ENCODE peak calls at places on chromosomes 12 and 14, in seven cellular contexts. M is WERI-Rb-1, K is astrocyte of the spinal cord, H is Calu3, P is mesothelial cell of epicardium, R is neural crest cell, E is sigmoid colon. F is an unnamed sample.
A peak's percentile ranks its signal among the peaks of the same experiment; 100 is the strongest.

GRCh38 chr12:131826064-131826928 is 1.9 kb upstream of the MMP17 start:
- DNase-seq in M (no peak), K (no peak), H (no peak), P (no peak), R (no peak), E (no peak), F (peak; percentile 76)

GRCh38 chr12:58028294-58028693 is 86.9 kb downstream of the ATP23 start:
- DNase-seq in M (no peak), K (no peak), H (no peak), P (no peak), R (no peak), E (no peak), F (no peak)

GRCh38 chr14:89231426-89232113 is 185.5 kb downstream of the FOXN3 start:
- DNase-seq in M (no peak), K (no peak), H (no peak), P (no peak), R (no peak), E (no peak), F (no peak)

GRCh38 chr12:2284857-2285256 is 232.1 kb downstream of the CACNA1C start:
- DNase-seq in M (peak; percentile 84), K (peak; percentile 86), H (peak; percentile 78), P (peak; percentile 50), R (peak; percentile 69), E (peak; percentile 84), F (peak; percentile 94)

GRCh38 chr12:92107621-92108131 is 38.0 kb downstream of the BTG1 start:
- DNase-seq in M (peak; percentile 48), K (no peak), H (no peak), P (no peak), R (peak; percentile 10), E (no peak), F (no peak)

GRCh38 chr12:132717531-132718387 is 7.1 kb downstream of the PGAM5 start:
- DNase-seq in M (no peak), K (no peak), H (no peak), P (no peak), R (no peak), E (no peak), F (no peak)

GRCh38 chr12:23880988-23881387 is 68.5 kb downstream of the SOX5 start:
- DNase-seq in M (peak; percentile 75), K (no peak), H (no peak), P (no peak), R (no peak), E (no peak), F (no peak)

GRCh38 chr12:97794335-97794734 is 331.7 kb downstream of the RMST start:
- DNase-seq in M (no peak), K (no peak), H (no peak), P (no peak), R (no peak), E (no peak), F (no peak)

GRCh38 chr14:32252030-32252670 is 49.1 kb upstream of the RNU6-8 start:
- DNase-seq in M (peak; percentile 64), K (peak; percentile 85), H (peak; percentile 65), P (no peak), R (peak; percentile 40), E (peak; percentile 72), F (no peak)

GRCh38 chr12:31682136-31682962 is 22.9 kb downstream of the ETFBKMT start:
- DNase-seq in M (peak; percentile 64), K (peak; percentile 86), H (peak; percentile 81), P (no peak), R (peak; percentile 46), E (no peak), F (no peak)

GRCh38 chr12:124579921-124580517 is 12.6 kb upstream of the NCOR2 start:
- DNase-seq in M (no peak), K (no peak), H (no peak), P (no peak), R (no peak), E (no peak), F (no peak)

GRCh38 chr12:100445081-100445481 is 28.6 kb upstream of the NR1H4 start:
- DNase-seq in M (no peak), K (no peak), H (peak; percentile 6), P (no peak), R (no peak), E (no peak), F (no peak)

GRCh38 chr12:103442187-103442564 is 53.6 kb downstream of the C12orf42 start:
- DNase-seq in M (no peak), K (no peak), H (no peak), P (no peak), R (no peak), E (no peak), F (no peak)

GRCh38 chr12:44157359-44157758 is 321.5 kb downstream of the TMEM117 start:
- DNase-seq in M (no peak), K (no peak), H (no peak), P (no peak), R (no peak), E (no peak), F (no peak)

GRCh38 chr14:88463318-88463717 is 77.9 kb downstream of the SPATA7 start:
- DNase-seq in M (peak; percentile 23), K (no peak), H (peak; percentile 8), P (no peak), R (peak; percentile 12), E (no peak), F (no peak)

GRCh38 chr12:96371138-96371786 is 29.0 kb downstream of the CDK17 start:
- DNase-seq in M (peak; percentile 44), K (no peak), H (no peak), P (no peak), R (no peak), E (no peak), F (no peak)

GRCh38 chr14:91906374-91906773 is 39.0 kb upstream of the TC2N start:
- DNase-seq in M (no peak), K (no peak), H (no peak), P (no peak), R (no peak), E (peak; percentile 44), F (no peak)

GRCh38 chr12:15556411-15556810 is 232.8 kb downstream of the EPS8 start:
- DNase-seq in M (no peak), K (no peak), H (no peak), P (no peak), R (no peak), E (no peak), F (no peak)

GRCh38 chr14:104865631-104866441 is 768 bp downstream of the CEP170B start:
- DNase-seq in M (peak; percentile 58), K (peak; percentile 67), H (peak; percentile 71), P (no peak), R (peak; percentile 37), E (peak; percentile 85), F (peak; percentile 86)

GRCh38 chr14:102525213-102526143 is 15.9 kb upstream of the ANKRD9 start:
- DNase-seq in M (no peak), K (peak; percentile 69), H (peak; percentile 52), P (no peak), R (no peak), E (no peak), F (no peak)

GRCh38 chr12:132907216-132907615 is 19.8 kb upstream of the CHFR start:
- DNase-seq in M (peak; percentile 20), K (no peak), H (no peak), P (no peak), R (no peak), E (no peak), F (peak; percentile 46)

GRCh38 chr14:59303216-59303615 is 114.7 kb downstream of the DAAM1 start:
- DNase-seq in M (no peak), K (peak; percentile 73), H (no peak), P (no peak), R (no peak), E (no peak), F (no peak)

GRCh38 chr12:157644-158043 is 56.3 kb downstream of the SLC6A12 start:
- DNase-seq in M (no peak), K (no peak), H (no peak), P (no peak), R (no peak), E (no peak), F (no peak)

GRCh38 chr14:98167702-98168101 is 1104.3 kb downstream of the BCL11B start:
- DNase-seq in M (no peak), K (no peak), H (no peak), P (no peak), R (no peak), E (no peak), F (no peak)

GRCh38 chr12:30794591-30795409 is 40.0 kb upstream of the CAPRIN2 start:
- DNase-seq in M (no peak), K (peak; percentile 97), H (peak; percentile 72), P (no peak), R (no peak), E (no peak), F (no peak)

GRCh38 chr12:50764861-50765324 is 992 bp downstream of the ATF1 start:
- DNase-seq in M (no peak), K (peak; percentile 50), H (no peak), P (peak; percentile 23), R (no peak), E (peak; percentile 74), F (no peak)

GRCh38 chr14:83133986-83134664 is 1600.5 kb upstream of the SEL1L start:
- DNase-seq in M (peak; percentile 31), K (no peak), H (no peak), P (no peak), R (no peak), E (no peak), F (no peak)
- TF ChIP-seq CTCF in M (no peak), K (no peak), H (no peak), P (no peak), R (no peak), E (no peak), F (no peak)

GRCh38 chr12:6950944-6951540 is at the start of gene PTPN6:
- DNase-seq in M (no peak), K (no peak), H (no peak), P (no peak), R (no peak), E (peak; percentile 75), F (no peak)

GRCh38 chr12:6950401-6950801 is 755 bp upstream of the PTPN6 start:
- DNase-seq in M (no peak), K (no peak), H (no peak), P (no peak), R (no peak), E (peak; percentile 36), F (no peak)

GRCh38 chr12:6947615-6948014 is 3.5 kb upstream of the PTPN6 start:
- DNase-seq in M (no peak), K (no peak), H (no peak), P (no peak), R (no peak), E (no peak), F (no peak)

GRCh38 chr12:6946920-6947374 is 3.1 kb downstream of the C12orf57 start:
- DNase-seq in M (no peak), K (no peak), H (no peak), P (no peak), R (no peak), E (no peak), F (no peak)

GRCh38 chr12:6949063-6949594 is 2.0 kb upstream of the PTPN6 start:
- DNase-seq in M (no peak), K (no peak), H (no peak), P (no peak), R (no peak), E (no peak), F (no peak)
- TF ChIP-seq CTCF in M (peak; percentile 32), K (no peak), H (no peak), P (no peak), R (no peak), E (no peak), F (no peak)

GRCh38 chr12:79360269-79360668 is 330.5 kb downstream of the PAWR start:
- DNase-seq in M (no peak), K (no peak), H (no peak), P (no peak), R (no peak), E (no peak), F (no peak)
- TF ChIP-seq CTCF in M (no peak), K (no peak), H (no peak), P (no peak), R (no peak), E (no peak), F (no peak)

GRCh38 chr14:61106627-61107147 is 125.6 kb downstream of the SLC38A6 start:
- DNase-seq in M (no peak), K (no peak), H (no peak), P (no peak), R (no peak), E (no peak), F (no peak)
- TF ChIP-seq CTCF in M (peak; percentile 52), K (peak; percentile 31), H (no peak), P (no peak), R (no peak), E (no peak), F (no peak)

F was measured in osteocyte.